ENCODE peak calls at places on chromosomes 6 and 20, in four cellular contexts. One of them, this sample, is unnamed.

GRCh38 chr20:11520596-11520995 is 397.1 kb upstream of the BTBD3 start:
- DNase-seq in naive B cell: no peak
- DNase-seq in activated T-helper 1 cell treated with anti-CD3 and anti-CD28 coated beads, Interleukin-12 subunit alpha, Interleukin-12 subunit beta, Interleukin-2, Interleukin-4 antibody, amounts not matched to agents 30 ng/mL and 10 ng/mL and 1 ng/mL, durations not matched to agents 14 hours and 24 hours and 36 hours: no peak
- DNase-seq in ELF-1: no peak
- DNase-seq in this sample: no peak

GRCh38 chr20:34311118-34312023 is 8.2 kb upstream of the AHCY start:
- DNase-seq in ELF-1: peak; percentile 81
- DNase-seq in activated T-helper 1 cell treated with anti-CD3 and anti-CD28 coated beads, Interleukin-12 subunit alpha, Interleukin-12 subunit beta, Interleukin-2, Interleukin-4 antibody, amounts not matched to agents 30 ng/mL and 10 ng/mL and 1 ng/mL, durations not matched to agents 14 hours and 24 hours and 36 hours: no peak
- DNase-seq in naive B cell: no peak
- DNase-seq in this sample: peak; percentile 85

GRCh38 chr20:6277661-6278060 is 154.8 kb upstream of the FERMT1 start:
- DNase-seq in activated T-helper 1 cell treated with anti-CD3 and anti-CD28 coated beads, Interleukin-12 subunit alpha, Interleukin-12 subunit beta, Interleukin-2, Interleukin-4 antibody, amounts not matched to agents 30 ng/mL and 10 ng/mL and 1 ng/mL, durations not matched to agents 14 hours and 24 hours and 36 hours: no peak
- DNase-seq in naive B cell: no peak
- DNase-seq in ELF-1: peak; percentile 5
- DNase-seq in this sample: peak; percentile 92

GRCh38 chr6:11140061-11140460 is 28.5 kb upstream of the ERVFRD-1 start:
- DNase-seq in ELF-1: no peak
- DNase-seq in naive B cell: no peak
- DNase-seq in activated T-helper 1 cell treated with anti-CD3 and anti-CD28 coated beads, Interleukin-12 subunit alpha, Interleukin-12 subunit beta, Interleukin-2, Interleukin-4 antibody, amounts not matched to agents 30 ng/mL and 10 ng/mL and 1 ng/mL, durations not matched to agents 14 hours and 24 hours and 36 hours: no peak
- DNase-seq in this sample: peak; percentile 44

GRCh38 chr6:56772737-56773184 is 130.1 kb upstream of the DST start:
- DNase-seq in ELF-1: no peak
- DNase-seq in naive B cell: no peak
- DNase-seq in activated T-helper 1 cell treated with anti-CD3 and anti-CD28 coated beads, Interleukin-12 subunit alpha, Interleukin-12 subunit beta, Interleukin-2, Interleukin-4 antibody, amounts not matched to agents 30 ng/mL and 10 ng/mL and 1 ng/mL, durations not matched to agents 14 hours and 24 hours and 36 hours: no peak
- DNase-seq in this sample: peak; percentile 90

GRCh38 chr6:69835414-69836179 is 30.8 kb upstream of the COL19A1 start:
- DNase-seq in naive B cell: peak; percentile 40
- DNase-seq in ELF-1: no peak
- DNase-seq in activated T-helper 1 cell treated with anti-CD3 and anti-CD28 coated beads, Interleukin-12 subunit alpha, Interleukin-12 subunit beta, Interleukin-2, Interleukin-4 antibody, amounts not matched to agents 30 ng/mL and 10 ng/mL and 1 ng/mL, durations not matched to agents 14 hours and 24 hours and 36 hours: no peak
- DNase-seq in this sample: peak; percentile 73

GRCh38 chr6:1315560-1316386 is 3.9 kb downstream of the FOXQ1 start:
- DNase-seq in ELF-1: no peak
- DNase-seq in activated T-helper 1 cell treated with anti-CD3 and anti-CD28 coated beads, Interleukin-12 subunit alpha, Interleukin-12 subunit beta, Interleukin-2, Interleukin-4 antibody, amounts not matched to agents 30 ng/mL and 10 ng/mL and 1 ng/mL, durations not matched to agents 14 hours and 24 hours and 36 hours: no peak
- DNase-seq in naive B cell: no peak
- DNase-seq in this sample: no peak

GRCh38 chr20:9609892-9610502 is 95.6 kb downstream of the LAMP5 start:
- DNase-seq in naive B cell: no peak
- DNase-seq in activated T-helper 1 cell treated with anti-CD3 and anti-CD28 coated beads, Interleukin-12 subunit alpha, Interleukin-12 subunit beta, Interleukin-2, Interleukin-4 antibody, amounts not matched to agents 30 ng/mL and 10 ng/mL and 1 ng/mL, durations not matched to agents 14 hours and 24 hours and 36 hours: no peak
- DNase-seq in ELF-1: peak; percentile 65
- DNase-seq in this sample: peak; percentile 77

GRCh38 chr20:44180814-44181213 is 6.2 kb downstream of the JPH2 start:
- DNase-seq in naive B cell: no peak
- DNase-seq in activated T-helper 1 cell treated with anti-CD3 and anti-CD28 coated beads, Interleukin-12 subunit alpha, Interleukin-12 subunit beta, Interleukin-2, Interleukin-4 antibody, amounts not matched to agents 30 ng/mL and 10 ng/mL and 1 ng/mL, durations not matched to agents 14 hours and 24 hours and 36 hours: no peak
- DNase-seq in ELF-1: peak; percentile 90
- DNase-seq in this sample: peak; percentile 94

GRCh38 chr6:163285689-163286088 is 128.8 kb upstream of the QKI start:
- DNase-seq in activated T-helper 1 cell treated with anti-CD3 and anti-CD28 coated beads, Interleukin-12 subunit alpha, Interleukin-12 subunit beta, Interleukin-2, Interleukin-4 antibody, amounts not matched to agents 30 ng/mL and 10 ng/mL and 1 ng/mL, durations not matched to agents 14 hours and 24 hours and 36 hours: no peak
- DNase-seq in naive B cell: no peak
- DNase-seq in ELF-1: no peak
- DNase-seq in this sample: no peak

This sample was measured in mesendoderm.